ENCODE peak calls at places on chromosomes 1 and 21, in ten cellular contexts. Y is AG10803, P is right lobe of liver, E is heart right ventricle, N is upper lobe of right lung, W is IMR-90, T is ascending aorta, Q is adrenal gland, G is hepatocyte, S is tibial nerve. B is an unnamed sample.

GRCh38 chr21:25735895-25736597 is 1.3 kb downstream of the GABPA start:
- DNase-seq in Y (peak), S (no peak), N (no peak), E (no peak), P (no peak), Q (no peak), T (no peak), G (peak), W (peak), B (peak)

GRCh38 chr1:24643362-24644346 is 552 bp downstream of the SRRM1 start:
- DNase-seq in N (peak), E (peak), Q (peak), T (no peak), G (peak), Y (peak), S (no peak), W (no peak), P (no peak), B (no peak)

GRCh38 chr1:54229281-54229891 is 29.4 kb downstream of the MRPL37 start:
- DNase-seq in W (peak), S (no peak), Y (peak), E (no peak), Q (peak), P (no peak), N (no peak), G (no peak), T (no peak), B (peak)

GRCh38 chr1:156815307-156815826 is 1.3 kb downstream of the SH2D2A start:
- DNase-seq in S (peak), W (peak), T (no peak), Q (peak), Y (peak), G (peak), P (no peak), E (peak), N (no peak), B (peak)

GRCh38 chr1:234899041-234899787 is 229.4 kb downstream of the TOMM20 start:
- DNase-seq in S (no peak), W (peak), G (peak), T (no peak), P (no peak), E (peak), N (peak), Y (peak), Q (peak), B (peak)

GRCh38 chr1:71785470-71785869 is 496.9 kb downstream of the NEGR1 start:
- DNase-seq in T (no peak), P (no peak), S (no peak), N (no peak), G (peak), E (no peak), W (no peak), Q (no peak), Y (peak), B (peak)

GRCh38 chr21:45060089-45060488 is 14.3 kb upstream of the ADARB1 start:
- DNase-seq in Q (no peak), E (no peak), W (no peak), N (no peak), S (no peak), T (no peak), G (no peak), P (no peak), Y (no peak), B (no peak)

GRCh38 chr1:110765640-110766335 is 91.0 kb upstream of the KCNA3 start:
- DNase-seq in W (peak), Y (peak), Q (peak), T (no peak), S (no peak), E (peak), N (no peak), G (peak), P (no peak), B (peak)

GRCh38 chr1:207826557-207827487 is 75.0 kb downstream of the CD46 start:
- DNase-seq in W (no peak), N (peak), E (no peak), Y (no peak), G (peak), S (no peak), Q (peak), T (no peak), P (no peak), B (no peak)

GRCh38 chr1:207824691-207825090 is 72.8 kb downstream of the CD46 start:
- DNase-seq in G (no peak), T (no peak), Q (peak), P (no peak), Y (no peak), W (no peak), N (peak), E (no peak), S (no peak), B (no peak)

GRCh38 chr1:207827488-207827830 is 75.6 kb downstream of the CD46 start:
- DNase-seq in E (no peak), T (no peak), Y (no peak), Q (no peak), P (no peak), N (peak), S (no peak), W (no peak), G (no peak), B (no peak)

GRCh38 chr1:207825296-207825695 is 73.4 kb downstream of the CD46 start:
- DNase-seq in N (peak), Q (peak), T (no peak), W (no peak), Y (no peak), P (no peak), G (no peak), S (no peak), E (no peak), B (no peak)

DNA sequence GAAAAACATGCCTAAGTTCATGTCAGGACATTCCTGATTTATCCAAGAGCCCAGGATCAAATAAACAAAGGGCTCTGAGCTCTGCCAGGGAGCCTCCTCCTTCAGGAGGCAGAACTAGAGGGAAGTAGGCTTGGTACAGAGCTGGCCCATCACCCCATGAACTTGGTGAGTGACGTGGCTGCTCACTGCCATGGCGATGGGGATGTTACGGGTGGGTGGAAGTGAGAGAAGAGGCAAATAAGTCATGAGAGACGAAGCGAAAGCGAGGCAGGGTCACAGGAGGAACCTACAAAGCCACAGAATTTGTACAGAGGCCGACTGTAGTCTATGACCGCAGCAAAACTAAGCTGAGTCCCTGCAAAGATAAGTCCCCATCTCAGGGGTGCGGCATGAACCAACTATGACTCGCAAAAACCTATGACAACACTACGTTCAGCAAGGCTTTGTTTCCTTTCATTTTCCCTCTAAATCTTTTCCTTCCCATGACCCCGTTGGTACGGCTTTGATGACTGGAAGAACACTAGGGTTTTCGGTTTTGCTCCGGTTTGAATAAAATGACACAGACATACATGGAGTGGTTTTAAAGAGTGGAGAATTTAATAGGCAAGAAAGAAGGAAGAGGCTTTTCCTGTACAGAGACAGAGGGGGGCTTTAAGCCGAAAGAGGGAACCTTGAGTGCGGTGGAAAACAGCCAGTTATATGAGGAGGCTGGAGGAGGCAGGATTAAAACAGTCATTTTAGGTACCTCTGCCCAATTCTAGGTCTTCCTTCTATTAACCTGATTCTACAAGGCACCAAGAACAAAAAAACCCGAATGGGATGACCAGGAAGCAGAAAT is 74.1 kb downstream of the CD46 start:
- DNase-seq in T (peak), Y (peak), N (peak), E (peak), S (peak), W (peak), Q (peak), P (peak), G (no peak), B (peak)
- H3K4me3 ChIP-seq in T (peak), Y (no peak), N (peak), E (peak), S (peak), W (no peak), Q (peak), P (peak), G (peak), B (no peak)

GRCh38 chr1:59682405-59683080 is 132.2 kb upstream of the HOOK1 start:
- DNase-seq in G (no peak), W (peak), E (no peak), N (no peak), T (no peak), Y (peak), Q (no peak), S (no peak), P (no peak), B (peak)
- TF ChIP-seq CTCF in G (no peak), W (no peak), E (no peak), N (no peak), T (no peak), Y (no peak), Q (no peak), S (no peak), P (no peak), B (no peak)

GRCh38 chr1:180182721-180183311 is 28.1 kb downstream of the QSOX1 start:
- DNase-seq in G (no peak), T (no peak), Y (no peak), E (no peak), S (no peak), W (no peak), P (peak), Q (no peak), N (peak), B (no peak)

GRCh38 chr1:180181996-180182675 is 27.5 kb downstream of the QSOX1 start:
- DNase-seq in Y (no peak), S (no peak), W (no peak), P (peak), N (peak), G (no peak), T (no peak), Q (no peak), E (no peak), B (no peak)

GRCh38 chr1:180184041-180184440 is 29.4 kb downstream of the QSOX1 start:
- DNase-seq in Y (no peak), E (no peak), T (no peak), N (peak), W (no peak), Q (no peak), S (no peak), G (no peak), P (peak), B (no peak)

GRCh38 chr1:180185281-180185680 is 30.6 kb downstream of the QSOX1 start:
- DNase-seq in Y (no peak), Q (no peak), W (no peak), E (no peak), N (peak), G (no peak), P (peak), S (no peak), T (no peak), B (no peak)

GRCh38 chr1:180183426-180183825 is 28.8 kb downstream of the QSOX1 start:
- DNase-seq in G (no peak), E (no peak), W (no peak), N (peak), Y (no peak), T (no peak), S (no peak), P (peak), Q (no peak), B (no peak)
- H3K4me3 ChIP-seq in G (no peak), E (no peak), W (no peak), N (no peak), Y (no peak), T (no peak), S (no peak), P (no peak), Q (no peak), B (no peak)

GRCh38 chr1:1273535-1274298 is at the start of gene UBE2J2:
- DNase-seq in Q (peak), N (peak), E (peak), G (peak), P (peak), Y (peak), S (peak), W (peak), T (peak), B (peak)
- TF ChIP-seq CTCF in Q (no peak), N (no peak), E (peak), G (no peak), P (no peak), Y (no peak), S (no peak), W (no peak), T (peak), B (no peak)